ENCODE peak calls at places on chromosomes 4 and X, in five cellular contexts. I, C, G, K and W are unnamed samples.

GRCh38 chr4:87490664-87491369 is 38.4 kb downstream of the SPARCL1 start:
- DNase-seq in I (no peak), C (no peak), G (no peak), K (no peak), W (no peak)

GRCh38 chrX:3697701-3698279 is 15.7 kb downstream of the PRKX start:
- DNase-seq in I (no peak), C (peak), G (no peak), K (no peak), W (no peak)

GRCh38 chr4:142348489-142349076 is 497.5 kb downstream of the INPP4B start:
- DNase-seq in I (no peak), C (no peak), G (peak), K (peak), W (no peak)

GRCh38 chr4:128812360-128812958 is 3.0 kb downstream of the JADE1 start:
- DNase-seq in I (no peak), C (peak), G (no peak), K (no peak), W (peak)

GRCh38 chrX:43836435-43837184 is 45.6 kb downstream of the MAOB start:
- DNase-seq in I (no peak), C (peak), G (no peak), K (no peak), W (no peak)

GRCh38 chr4:16168144-16168543 is 58.1 kb downstream of the TAPT1 start:
- DNase-seq in I (no peak), C (no peak), G (no peak), K (no peak), W (no peak)

GRCh38 chrX:24498181-24498580 is 33.1 kb downstream of the PDK3 start:
- DNase-seq in I (no peak), C (no peak), G (peak), K (peak), W (no peak)

GRCh38 chr4:3827616-3828492 is 61.7 kb downstream of the ADRA2C start:
- DNase-seq in I (no peak), C (no peak), G (no peak), K (no peak), W (no peak)